ENCODE peak calls at places on chromosome 21, in seven cellular contexts. U is IMR-90, Z is mesendoderm, Y is trophoblast cell, F is neuronal stem cell, E is H1, M is H9. C is an unnamed sample.

GRCh38 chr21:20459838-20460237 is 538.4 kb upstream of the NCAM2 start:
- DNase-seq in U (no peak), Z (no peak), Y (no peak), F (no peak), E (no peak), M (no peak), C (peak)

GRCh38 chr21:16196521-16197208 is 466.9 kb downstream of the USP25 start:
- DNase-seq in U (no peak), Z (no peak), Y (no peak), F (no peak), E (no peak), M (no peak), C (peak)

GRCh38 chr21:22892041-22892440 is 1893.8 kb downstream of the NCAM2 start:
- DNase-seq in U (no peak), Z (no peak), Y (no peak), F (no peak), E (no peak), M (no peak), C (no peak)

GRCh38 chr21:36776981-36777617 is 78.2 kb downstream of the SIM2 start:
- DNase-seq in U (peak), Z (no peak), Y (no peak), F (no peak), E (no peak), M (no peak), C (no peak)

GRCh38 chr21:43769325-43769958 is 6.7 kb downstream of the CSTB start:
- DNase-seq in U (no peak), Z (no peak), Y (no peak), F (no peak), E (no peak), M (no peak), C (no peak)

GRCh38 chr21:38984982-38985422 is 179.3 kb downstream of the ETS2 start:
- DNase-seq in U (peak), Z (no peak), Y (no peak), F (no peak), E (no peak), M (no peak), C (peak)

GRCh38 chr21:37365657-37366487 is 701 bp upstream of the DYRK1A start:
- DNase-seq in U (peak), Z (peak), Y (peak), F (peak), E (no peak), M (peak), C (peak)

GRCh38 chr21:16425297-16425696 is 695.5 kb downstream of the USP25 start:
- DNase-seq in U (no peak), Z (no peak), Y (no peak), F (no peak), E (no peak), M (no peak), C (no peak)

GRCh38 chr21:33041981-33042380 is 16.2 kb downstream of the OLIG2 start:
- DNase-seq in U (peak), Z (no peak), Y (no peak), F (no peak), E (no peak), M (no peak), C (no peak)

GRCh38 chr21:33051925-33052324 is 18.0 kb upstream of the OLIG1 start:
- DNase-seq in U (no peak), Z (no peak), Y (no peak), F (no peak), E (no peak), M (no peak), C (no peak)

GRCh38 chr21:33046455-33046854 is 20.7 kb downstream of the OLIG2 start:
- DNase-seq in U (no peak), Z (no peak), Y (no peak), F (no peak), E (no peak), M (no peak), C (no peak)

GRCh38 chr21:33042812-33043211 is 17.1 kb downstream of the OLIG2 start:
- DNase-seq in U (peak), Z (no peak), Y (no peak), F (no peak), E (no peak), M (no peak), C (peak)

DNA sequence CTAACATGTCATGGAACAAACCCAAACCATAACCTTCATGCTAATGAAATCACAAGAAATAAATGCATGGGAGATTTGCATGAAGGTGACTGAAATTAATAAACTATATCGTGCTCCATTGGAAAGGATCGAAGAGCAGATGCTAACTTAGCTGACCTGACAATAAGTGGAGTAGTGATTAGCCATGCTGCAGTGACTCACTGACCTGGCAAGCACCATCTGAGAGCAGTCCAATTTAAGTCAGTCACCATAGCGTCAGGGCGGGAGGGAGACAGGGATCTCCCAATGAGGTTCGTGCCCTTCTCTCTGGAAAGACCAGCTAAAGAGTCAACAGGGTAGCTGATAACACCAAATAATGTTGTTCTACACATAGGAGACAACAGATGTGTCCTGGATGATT is 21.5 kb downstream of the OLIG2 start:
- DNase-seq in U (peak), Z (no peak), Y (no peak), F (no peak), E (no peak), M (no peak), C (no peak)
- H3K18ac ChIP-seq in U (no peak), Z (no peak), Y (no peak), F (no peak), E (no peak), M (no peak), C (no peak)

GRCh38 chr21:32089771-32090170 is 189.1 kb downstream of the MIS18A start:
- DNase-seq in U (no peak), Z (no peak), Y (no peak), F (no peak), E (no peak), M (no peak), C (no peak)
- H3K18ac ChIP-seq in U (no peak), Z (no peak), Y (no peak), F (no peak), E (no peak), M (no peak), C (no peak)

GRCh38 chr21:35111531-35111930 is 62.4 kb upstream of the RUNX1 start:
- DNase-seq in U (no peak), Z (no peak), Y (no peak), F (no peak), E (no peak), M (no peak), C (no peak)
- H3K18ac ChIP-seq in U (no peak), Z (no peak), Y (no peak), F (no peak), E (no peak), M (no peak), C (no peak)

GRCh38 chr21:45962531-45963224 is 18.9 kb upstream of the COL6A1 start:
- DNase-seq in U (no peak), Z (no peak), Y (no peak), F (no peak), E (no peak), M (no peak), C (no peak)
- H3K18ac ChIP-seq in U (no peak), Z (no peak), Y (no peak), F (no peak), E (no peak), M (no peak), C (no peak)

DNA sequence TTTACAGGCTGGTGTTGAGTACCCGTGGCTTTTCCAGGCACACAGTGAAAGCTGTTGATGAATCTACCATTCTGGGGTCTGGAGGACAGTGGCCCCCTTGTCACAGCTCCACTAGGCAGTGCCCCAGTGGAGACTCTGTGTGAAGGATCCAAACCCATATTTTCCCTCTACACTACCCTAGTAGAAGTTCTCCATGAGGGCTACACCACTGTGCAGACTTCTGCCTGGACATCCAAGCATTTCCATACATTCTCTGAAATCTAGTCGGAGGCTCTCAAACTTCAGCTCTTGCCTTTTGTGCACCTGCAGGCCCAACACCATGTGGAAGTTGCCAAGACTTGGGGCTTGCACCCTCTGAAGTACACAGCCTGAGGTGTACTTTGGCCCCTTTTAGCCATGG is 227.8 kb downstream of the BACH1 start:
- DNase-seq in U (no peak), Z (peak), Y (no peak), F (no peak), E (no peak), M (no peak), C (no peak)
- H3K18ac ChIP-seq in U (no peak), Z (no peak), Y (no peak), F (no peak), E (no peak), M (no peak), C (no peak)

GRCh38 chr21:27240901-27241300 is 274.0 kb upstream of the ADAMTS5 start:
- DNase-seq in U (no peak), Z (no peak), Y (no peak), F (no peak), E (no peak), M (no peak), C (no peak)
- H3K18ac ChIP-seq in U (no peak), Z (no peak), Y (no peak), F (no peak), E (no peak), M (no peak), C (no peak)

GRCh38 chr21:41796476-41797080 is 29.7 kb upstream of the RIPK4 start:
- DNase-seq in U (no peak), Z (no peak), Y (no peak), F (no peak), E (no peak), M (no peak), C (no peak)
- H3K18ac ChIP-seq in U (no peak), Z (no peak), Y (no peak), F (no peak), E (no peak), M (no peak), C (no peak)

DNA sequence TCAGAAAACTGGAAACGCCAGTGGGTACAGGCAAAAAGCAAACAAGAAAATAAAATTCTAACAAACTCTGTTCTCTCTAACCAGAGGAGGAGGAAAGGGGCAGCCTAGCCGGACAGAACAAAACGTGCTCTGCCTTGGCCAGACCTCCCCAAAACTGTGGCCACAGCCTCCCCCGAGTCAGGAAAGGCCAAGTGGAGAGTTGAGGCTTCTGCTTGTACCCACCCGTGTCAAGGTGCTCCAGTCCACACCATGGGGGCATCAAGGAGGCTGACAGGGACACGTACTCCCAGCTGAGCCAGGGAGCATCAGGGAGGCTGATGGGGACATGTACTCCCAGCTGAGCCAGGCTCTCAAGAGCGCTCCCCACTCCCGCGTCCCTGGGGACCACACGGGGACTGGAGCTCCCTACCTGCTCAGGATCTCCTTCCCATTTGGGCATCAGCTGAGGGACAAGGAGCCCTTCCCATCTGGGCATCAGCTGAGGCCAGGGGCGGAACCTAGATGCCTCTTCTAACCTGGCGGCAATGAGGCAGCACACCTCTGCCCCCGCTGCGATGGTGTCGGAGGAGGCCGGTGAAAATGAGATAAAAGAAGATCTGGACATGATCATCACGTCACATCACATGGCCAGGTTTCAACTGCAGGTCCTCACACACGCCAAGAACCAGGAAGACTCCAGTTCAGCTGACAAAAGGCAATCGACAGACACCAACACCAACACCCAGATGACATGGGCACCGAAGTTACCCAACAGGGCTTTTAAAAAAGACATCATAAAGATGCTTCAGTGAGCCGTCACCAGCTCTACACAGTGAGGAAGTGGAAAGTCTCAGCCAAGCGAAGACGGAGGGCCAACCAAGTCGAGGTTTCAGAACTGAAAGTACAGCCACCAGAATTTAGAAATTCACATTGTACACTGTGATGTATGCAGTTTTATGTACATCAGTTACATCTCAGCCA is 154.6 kb upstream of the COL6A1 start:
- DNase-seq in U (no peak), Z (no peak), Y (no peak), F (no peak), E (no peak), M (no peak), C (no peak)
- H3K18ac ChIP-seq in U (no peak), Z (no peak), Y (no peak), F (peak), E (no peak), M (no peak), C (no peak)

GRCh38 chr21:25464275-25464674 is 143.0 kb downstream of the MRPL39 start:
- DNase-seq in U (no peak), Z (no peak), Y (no peak), F (no peak), E (no peak), M (no peak), C (no peak)
- H3K18ac ChIP-seq in U (no peak), Z (no peak), Y (no peak), F (no peak), E (no peak), M (no peak), C (no peak)

DNA sequence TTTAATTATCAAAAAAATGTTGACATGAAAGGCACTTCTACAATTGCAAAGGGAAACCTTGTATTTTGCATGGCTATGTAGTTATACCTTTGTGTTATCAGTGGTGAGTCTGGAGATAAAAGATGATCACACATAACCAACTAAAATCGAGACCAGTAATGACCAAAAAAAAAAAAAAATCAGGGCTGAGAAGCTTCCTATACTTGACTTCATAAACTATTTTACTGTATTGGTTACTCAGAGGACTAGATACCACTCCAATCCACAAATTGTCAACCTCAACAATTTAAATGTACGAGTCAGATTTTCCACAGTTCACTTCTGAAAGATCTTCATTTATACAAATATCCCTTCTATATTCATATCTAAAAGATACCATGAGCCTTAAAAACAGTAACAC is 71.7 kb downstream of the NRIP1 start:
- DNase-seq in U (peak), Z (no peak), Y (no peak), F (no peak), E (no peak), M (no peak), C (no peak)
- H3K18ac ChIP-seq in U (no peak), Z (no peak), Y (no peak), F (no peak), E (no peak), M (no peak), C (no peak)

C was measured in mesenchymal stem cell.